ENCODE peak calls at places on chromosomes 2 and 18, in four cellular contexts. One of them, this sample, is unnamed.

GRCh38 chr2:48207201-48207641 is 300.9 kb upstream of the FBXO11 start:
- DNase-seq in ovary: no peak
- DNase-seq in IMR-90: no peak
- DNase-seq in stomach: no peak
- DNase-seq in this sample: no peak

GRCh38 chr2:121104721-121105141 is 180.3 kb downstream of the TFCP2L1 start:
- DNase-seq in ovary: no peak
- DNase-seq in IMR-90: peak; percentile 13
- DNase-seq in stomach: no peak
- DNase-seq in this sample: peak; percentile 42

GRCh38 chr2:19033240-19033639 is 325.2 kb downstream of the OSR1 start:
- DNase-seq in ovary: no peak
- DNase-seq in stomach: peak; percentile 28
- DNase-seq in IMR-90: peak; percentile 26
- DNase-seq in this sample: no peak

GRCh38 chr2:212646698-212647097 is 108.1 kb upstream of the ERBB4 start:
- DNase-seq in IMR-90: peak; percentile 80
- DNase-seq in ovary: no peak
- DNase-seq in stomach: no peak
- DNase-seq in this sample: no peak

GRCh38 chr2:100104718-100105677 is 37.4 kb downstream of the AFF3 start:
- DNase-seq in ovary: peak; percentile 43
- DNase-seq in stomach: peak; percentile 29
- DNase-seq in IMR-90: peak; percentile 11
- DNase-seq in this sample: no peak

GRCh38 chr18:80253871-80254492 is 6.7 kb upstream of the PARD6G start:
- DNase-seq in IMR-90: no peak
- DNase-seq in ovary: no peak
- DNase-seq in stomach: no peak
- DNase-seq in this sample: no peak

GRCh38 chr2:25453199-25453903 is 111.6 kb upstream of the DNMT3A start:
- DNase-seq in ovary: no peak
- DNase-seq in stomach: no peak
- DNase-seq in IMR-90: peak; percentile 10
- DNase-seq in this sample: no peak

GRCh38 chr2:29096969-29097368 is 18.2 kb upstream of the CLIP4 start:
- DNase-seq in stomach: no peak
- DNase-seq in IMR-90: no peak
- DNase-seq in ovary: no peak
- DNase-seq in this sample: no peak

GRCh38 chr2:100907832-100908231 is 87.9 kb downstream of the NPAS2 start:
- DNase-seq in IMR-90: no peak
- DNase-seq in ovary: no peak
- DNase-seq in stomach: no peak
- DNase-seq in this sample: no peak

GRCh38 chr2:18662689-18663088 is 73.3 kb upstream of the NT5C1B start:
- DNase-seq in ovary: no peak
- DNase-seq in IMR-90: no peak
- DNase-seq in stomach: no peak
- DNase-seq in this sample: no peak

GRCh38 chr2:200578778-200579177 is 7.0 kb upstream of the AOX1 start:
- DNase-seq in IMR-90: peak; percentile 35
- DNase-seq in stomach: no peak
- DNase-seq in ovary: peak; percentile 28
- DNase-seq in this sample: no peak

GRCh38 chr2:226647626-226648518 is 151.7 kb downstream of the IRS1 start:
- DNase-seq in IMR-90: peak; percentile 37
- DNase-seq in ovary: no peak
- DNase-seq in stomach: no peak
- DNase-seq in this sample: no peak

GRCh38 chr2:182509-183122 is 81.2 kb downstream of the SH3YL1 start:
- DNase-seq in stomach: no peak
- DNase-seq in ovary: no peak
- DNase-seq in IMR-90: no peak
- DNase-seq in this sample: no peak

GRCh38 chr2:165141601-165142000 is 62.2 kb downstream of the SCN3A start:
- DNase-seq in IMR-90: peak; percentile 3
- DNase-seq in stomach: no peak
- DNase-seq in ovary: no peak
- DNase-seq in this sample: no peak

GRCh38 chr18:44548291-44549221 is 132.1 kb upstream of the SETBP1 start:
- DNase-seq in IMR-90: no peak
- DNase-seq in ovary: peak; percentile 19
- DNase-seq in stomach: no peak
- DNase-seq in this sample: no peak

GRCh38 chr18:50093366-50093765 is 101.6 kb downstream of the MYO5B start:
- DNase-seq in IMR-90: no peak
- DNase-seq in ovary: no peak
- DNase-seq in stomach: no peak
- DNase-seq in this sample: no peak

GRCh38 chr2:120343433-120344105 is 2.4 kb upstream of the INHBB start:
- DNase-seq in stomach: peak; percentile 86
- DNase-seq in ovary: peak; percentile 75
- DNase-seq in IMR-90: peak; percentile 68
- DNase-seq in this sample: peak; percentile 88

GRCh38 chr2:238817382-238817781 is 30.5 kb upstream of the TWIST2 start:
- DNase-seq in ovary: no peak
- DNase-seq in stomach: no peak
- DNase-seq in IMR-90: no peak
- DNase-seq in this sample: no peak

GRCh38 chr2:240947607-240948006 is 41.5 kb downstream of the CROCC2 start:
- DNase-seq in ovary: no peak
- DNase-seq in stomach: peak; percentile 1
- DNase-seq in IMR-90: no peak
- DNase-seq in this sample: peak; percentile 57

GRCh38 chr2:219491278-219491967 is 7.3 kb upstream of the GMPPA start:
- DNase-seq in stomach: no peak
- DNase-seq in IMR-90: no peak
- DNase-seq in ovary: no peak
- DNase-seq in this sample: no peak

GRCh38 chr2:220503446-220503845 is 876.0 kb downstream of the SLC4A3 start:
- DNase-seq in IMR-90: no peak
- DNase-seq in stomach: no peak
- DNase-seq in ovary: no peak
- DNase-seq in this sample: no peak

GRCh38 chr18:52060612-52061259 is 279.3 kb upstream of the DCC start:
- DNase-seq in IMR-90: no peak
- DNase-seq in ovary: no peak
- DNase-seq in stomach: no peak
- DNase-seq in this sample: no peak

GRCh38 chr2:41967426-41968181 is 80.2 kb upstream of the PKDCC start:
- DNase-seq in ovary: peak; percentile 44
- DNase-seq in stomach: no peak
- DNase-seq in IMR-90: no peak
- DNase-seq in this sample: peak; percentile 72

GRCh38 chr2:112579280-112579679 is 5.1 kb upstream of the CHCHD5 start:
- DNase-seq in IMR-90: peak; percentile 92
- DNase-seq in ovary: no peak
- DNase-seq in stomach: no peak
- DNase-seq in this sample: no peak

GRCh38 chr2:174590346-174590745 is 7.3 kb downstream of the WIPF1 start:
- DNase-seq in stomach: no peak
- DNase-seq in IMR-90: no peak
- DNase-seq in ovary: no peak
- DNase-seq in this sample: no peak
- H3K36me3 ChIP-seq in stomach: peaks cover 5% of the 10 kb centered on the region
- H3K36me3 ChIP-seq in IMR-90: no peaks in the 10 kb centered on the region
- H3K36me3 ChIP-seq in ovary: no peaks in the 10 kb centered on the region
- H3K36me3 ChIP-seq in this sample: no peaks in the 10 kb centered on the region

DNA sequence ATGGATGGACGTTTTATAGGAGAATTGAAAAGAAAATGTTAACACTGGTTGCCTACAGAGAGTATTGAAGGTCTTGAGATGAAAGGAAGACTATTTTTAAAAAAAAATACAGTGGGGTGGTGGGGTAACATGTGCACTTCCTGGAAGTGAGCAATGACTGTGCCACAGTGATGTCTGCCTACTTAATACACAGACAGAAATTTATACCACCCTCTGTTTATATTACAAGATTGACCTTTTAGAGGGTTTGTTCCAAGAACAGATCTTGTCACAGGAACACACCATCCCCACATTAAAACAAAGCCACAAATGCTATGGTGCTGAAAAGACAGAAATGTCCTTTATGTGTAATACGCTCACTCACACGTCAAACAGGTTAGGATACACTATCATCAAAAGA is 87.6 kb downstream of the THADA start:
- DNase-seq in ovary: no peak
- DNase-seq in stomach: no peak
- DNase-seq in IMR-90: no peak
- DNase-seq in this sample: no peak
- H3K9me3 ChIP-seq in ovary: no peaks in the 10 kb centered on the region
- H3K9me3 ChIP-seq in stomach: no peaks in the 10 kb centered on the region
- H3K9me3 ChIP-seq in IMR-90: no peaks in the 10 kb centered on the region
- H3K9me3 ChIP-seq in this sample: no peaks in the 10 kb centered on the region

DNA sequence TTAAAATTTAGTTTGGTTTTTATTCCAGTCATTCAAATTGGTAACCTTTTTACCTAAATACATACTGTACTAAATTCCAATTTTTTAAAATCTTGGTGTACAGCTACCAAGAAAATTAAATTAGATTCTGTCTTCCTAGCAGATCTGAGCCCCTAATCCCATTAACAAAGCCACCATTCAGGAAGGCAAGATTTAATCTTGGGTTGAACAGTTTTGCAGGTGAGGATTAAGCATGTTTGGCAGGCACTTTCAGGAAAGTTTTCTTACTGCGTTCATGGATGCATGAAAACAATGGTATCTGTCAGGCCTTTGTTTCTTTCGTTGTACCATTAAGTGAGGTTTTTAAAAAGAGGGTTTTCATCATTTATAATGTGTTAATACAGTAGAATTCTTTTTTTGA is 32.8 kb downstream of the ITPRID2 start:
- DNase-seq in ovary: no peak
- DNase-seq in IMR-90: no peak
- DNase-seq in stomach: no peak
- DNase-seq in this sample: no peak
- TF ChIP-seq POLR2A in ovary: no peak
- TF ChIP-seq POLR2A in IMR-90: no peak
- TF ChIP-seq POLR2A in stomach: no peak
- TF ChIP-seq POLR2A in this sample: no peak

DNA sequence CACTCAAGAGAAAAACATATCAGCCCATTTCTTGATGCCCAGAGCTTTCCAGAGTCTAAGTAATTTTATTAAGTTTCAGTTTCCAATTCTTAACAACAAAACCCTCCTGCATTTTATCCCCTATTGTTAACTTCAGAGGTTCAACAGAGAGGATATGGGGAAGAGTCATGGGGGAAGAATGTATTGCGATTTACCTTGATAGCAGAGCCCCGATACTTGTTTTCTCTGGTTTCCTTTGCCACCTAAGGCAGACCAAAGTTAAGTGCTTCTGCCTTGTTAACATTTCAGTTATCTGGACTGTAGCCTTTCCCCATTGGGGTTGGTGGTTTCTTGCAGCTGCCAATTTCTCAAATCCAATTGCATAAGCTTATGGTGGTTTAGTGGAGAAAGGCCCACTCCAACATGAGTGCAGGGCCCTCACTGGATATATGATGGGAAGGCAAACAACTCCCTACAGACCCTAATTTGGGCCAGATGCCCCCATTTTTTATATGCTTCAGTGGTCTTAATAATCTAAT is 82.0 kb upstream of the ITGB6 start:
- DNase-seq in IMR-90: no peak
- DNase-seq in stomach: no peak
- DNase-seq in ovary: no peak
- DNase-seq in this sample: no peak
- H3K36me3 ChIP-seq in IMR-90: peaks cover 59% of the 10 kb centered on the region
- H3K36me3 ChIP-seq in stomach: peaks cover 78% of the 10 kb centered on the region
- H3K36me3 ChIP-seq in ovary: no peaks in the 10 kb centered on the region
- H3K36me3 ChIP-seq in this sample: peaks cover 31% of the 10 kb centered on the region

DNA sequence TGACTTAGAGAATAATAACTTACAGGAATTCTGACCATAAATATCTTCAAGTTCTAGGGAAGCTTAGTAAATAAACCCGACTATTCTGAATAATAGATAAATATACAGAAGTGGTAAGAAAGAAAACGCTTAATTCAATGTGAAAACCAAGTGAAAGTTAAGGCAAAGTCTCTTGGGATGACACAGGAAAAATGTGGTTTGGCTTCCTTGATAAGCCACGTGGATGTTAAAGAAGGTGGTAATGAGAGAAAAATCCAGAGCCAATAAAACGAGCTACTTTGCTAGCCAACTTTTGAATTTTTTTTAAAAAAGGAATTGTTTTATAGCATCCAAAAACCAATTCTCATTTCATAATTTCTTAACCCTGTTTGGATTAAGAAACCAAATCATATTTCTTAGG is 166.2 kb upstream of the VRK2 start:
- DNase-seq in ovary: no peak
- DNase-seq in stomach: no peak
- DNase-seq in IMR-90: no peak
- DNase-seq in this sample: no peak
- H3K9me3 ChIP-seq in ovary: no peaks in the 10 kb centered on the region
- H3K9me3 ChIP-seq in stomach: no peaks in the 10 kb centered on the region
- H3K9me3 ChIP-seq in IMR-90: no peaks in the 10 kb centered on the region
- H3K9me3 ChIP-seq in this sample: no peaks in the 10 kb centered on the region

DNA sequence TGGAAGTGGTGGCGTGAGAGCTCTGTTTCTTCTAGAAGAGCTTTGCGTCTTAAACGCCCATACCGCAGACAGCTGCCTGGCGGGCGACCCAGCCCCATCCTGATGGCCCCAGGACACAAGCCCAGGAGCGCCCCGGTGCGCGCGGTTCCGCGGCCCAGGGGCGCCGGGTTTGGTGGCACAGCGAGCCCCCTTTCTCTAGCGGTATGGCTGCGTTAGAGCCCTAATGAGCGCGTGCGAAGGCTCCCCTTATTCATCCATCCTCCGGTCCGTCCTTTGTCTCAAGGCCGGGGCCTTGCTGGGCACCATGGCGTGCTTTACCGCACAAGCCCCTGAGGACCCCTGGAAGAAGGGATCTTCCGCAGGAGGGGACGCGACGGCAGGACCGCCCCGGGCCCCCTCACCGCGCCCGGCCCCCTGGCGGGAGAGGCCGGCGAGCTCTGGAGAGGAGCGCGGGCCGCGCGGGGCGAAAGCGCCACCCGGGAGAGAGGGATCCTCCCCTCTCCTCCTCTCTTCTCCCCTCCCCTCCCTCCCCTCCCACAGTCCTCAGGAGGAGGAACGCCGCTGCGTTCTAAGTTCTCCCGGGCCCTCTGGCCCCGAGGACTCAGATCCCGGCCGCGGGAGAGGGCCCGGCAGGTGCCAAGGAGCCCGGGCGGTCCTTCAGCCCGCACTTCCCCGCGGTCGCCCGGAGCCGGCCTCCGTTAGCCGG is 626 bp upstream of the SLC1A4 start:
- DNase-seq in ovary: peak; percentile 71
- DNase-seq in stomach: peak; percentile 69
- DNase-seq in IMR-90: peak; percentile 89
- DNase-seq in this sample: peak; percentile 88
- TF ChIP-seq POLR2A in ovary: peak; percentile 68
- TF ChIP-seq POLR2A in stomach: no peak
- TF ChIP-seq POLR2A in IMR-90: peak; percentile 93
- TF ChIP-seq POLR2A in this sample: peak; percentile 51